ENCODE peak calls at places on chromosomes 13 and 19, in four cellular contexts. Y is K562, L is H1, X is GM12878. Z is an unnamed sample.

GRCh38 chr13:45447050-45447661 is 17.6 kb upstream of the COG3 start:
- DNase-seq in Y (no peak), L (no peak), X (no peak), Z (no peak)

GRCh38 chr13:44155422-44156293 is 218.0 kb upstream of the SERP2 start:
- DNase-seq in Y (peak), L (no peak), X (no peak), Z (peak)

GRCh38 chr13:103156346-103156998 is 90.3 kb upstream of the SLC10A2 start:
- DNase-seq in Y (no peak), L (no peak), X (no peak), Z (no peak)

GRCh38 chr13:32840840-32841713 is 175.1 kb upstream of the KL start:
- DNase-seq in Y (no peak), L (no peak), X (peak), Z (no peak)

GRCh38 chr13:110546389-110546788 is 15.1 kb downstream of the RAB20 start:
- DNase-seq in Y (no peak), L (no peak), X (no peak), Z (no peak)

GRCh38 chr13:48493851-48494250 is 39.0 kb downstream of the RCBTB2 start:
- DNase-seq in Y (no peak), L (no peak), X (no peak), Z (peak)

GRCh38 chr13:31090096-31090495 is 71.6 kb downstream of the HSPH1 start:
- DNase-seq in Y (no peak), L (no peak), X (no peak), Z (no peak)

GRCh38 chr19:3683866-3684816 is 16.1 kb downstream of the PIP5K1C start:
- DNase-seq in Y (peak), L (no peak), X (no peak), Z (peak)

GRCh38 chr13:99484405-99484981 is 16.8 kb upstream of the TM9SF2 start:
- DNase-seq in Y (no peak), L (no peak), X (no peak), Z (peak)

GRCh38 chr13:29801737-29802305 is 48.6 kb downstream of the UBL3 start:
- DNase-seq in Y (no peak), L (no peak), X (no peak), Z (peak)

GRCh38 chr13:61770697-61771096 is 355.0 kb upstream of the PCDH20 start:
- DNase-seq in Y (no peak), L (no peak), X (no peak), Z (no peak)

GRCh38 chr13:79485014-79485441 is 4.1 kb downstream of the NDFIP2 start:
- DNase-seq in Y (no peak), L (no peak), X (no peak), Z (peak)

GRCh38 chr19:30123109-30123508 is 181.1 kb downstream of the URI1 start:
- DNase-seq in Y (no peak), L (no peak), X (no peak), Z (no peak)

GRCh38 chr19:45234089-45234869 is 10.9 kb downstream of the EXOC3L2 start:
- DNase-seq in Y (no peak), L (no peak), X (no peak), Z (no peak)

GRCh38 chr13:44252938-44253337 is 120.7 kb upstream of the SERP2 start:
- DNase-seq in Y (no peak), L (no peak), X (no peak), Z (no peak)

GRCh38 chr13:21076265-21076653 is 14.9 kb upstream of the LATS2 start:
- DNase-seq in Y (no peak), L (no peak), X (no peak), Z (no peak)

GRCh38 chr13:78700121-78700910 is 41.4 kb upstream of the OBI1 start:
- DNase-seq in Y (no peak), L (no peak), X (no peak), Z (peak)

GRCh38 chr13:78680064-78680463 is 21.1 kb upstream of the OBI1 start:
- DNase-seq in Y (no peak), L (no peak), X (no peak), Z (no peak)

GRCh38 chr19:29379257-29379986 is 146.4 kb upstream of the VSTM2B start:
- DNase-seq in Y (no peak), L (no peak), X (no peak), Z (no peak)

GRCh38 chr19:56136362-56136761 is 4.7 kb upstream of the ZNF444 start:
- DNase-seq in Y (no peak), L (peak), X (no peak), Z (no peak)

GRCh38 chr13:40640202-40640601 is 26.2 kb downstream of the FOXO1 start:
- DNase-seq in Y (no peak), L (no peak), X (no peak), Z (no peak)

GRCh38 chr19:11191273-11191755 is 6.0 kb downstream of the KANK2 start:
- DNase-seq in Y (peak), L (no peak), X (no peak), Z (peak)

GRCh38 chr19:40771101-40771539 is 4.2 kb upstream of the MIA start:
- DNase-seq in Y (no peak), L (no peak), X (no peak), Z (no peak)

GRCh38 chr13:49220856-49221614 is 897 bp downstream of the MLNR start:
- DNase-seq in Y (no peak), L (no peak), X (no peak), Z (peak)

GRCh38 chr13:37369618-37370017 is 228.9 kb downstream of the POSTN start:
- DNase-seq in Y (no peak), L (no peak), X (no peak), Z (peak)

GRCh38 chr13:35857769-35858168 is 273.4 kb downstream of the DCLK1 start:
- DNase-seq in Y (no peak), L (peak), X (no peak), Z (peak)

GRCh38 chr19:29934781-29935180 is 7.3 kb upstream of the URI1 start:
- DNase-seq in Y (no peak), L (no peak), X (no peak), Z (no peak)

GRCh38 chr13:43831088-43831487 is 44.3 kb upstream of the ENOX1 start:
- DNase-seq in Y (no peak), L (no peak), X (no peak), Z (peak)

GRCh38 chr19:12484371-12485322 is at the start of gene ZNF709:
- DNase-seq in Y (peak), L (peak), X (peak), Z (peak)

GRCh38 chr13:63636231-63636993 is 2220.8 kb upstream of the PCDH20 start:
- DNase-seq in Y (no peak), L (no peak), X (peak), Z (no peak)

GRCh38 chr19:27392027-27392632 is 1820.8 kb downstream of the UQCRFS1 start:
- DNase-seq in Y (no peak), L (no peak), X (no peak), Z (no peak)

GRCh38 chr13:36862002-36862706 is 43.1 kb downstream of the RFXAP start:
- DNase-seq in Y (no peak), L (no peak), X (no peak), Z (no peak)

GRCh38 chr19:18450934-18451836 is 13.3 kb upstream of the ISYNA1 start:
- DNase-seq in Y (peak), L (no peak), X (no peak), Z (peak)

GRCh38 chr19:49690656-49691242 is at the start of gene CPT1C:
- DNase-seq in Y (no peak), L (peak), X (no peak), Z (peak)

GRCh38 chr19:33456076-33456844 is 65.3 kb downstream of the PEPD start:
- DNase-seq in Y (no peak), L (no peak), X (no peak), Z (no peak)

DNA sequence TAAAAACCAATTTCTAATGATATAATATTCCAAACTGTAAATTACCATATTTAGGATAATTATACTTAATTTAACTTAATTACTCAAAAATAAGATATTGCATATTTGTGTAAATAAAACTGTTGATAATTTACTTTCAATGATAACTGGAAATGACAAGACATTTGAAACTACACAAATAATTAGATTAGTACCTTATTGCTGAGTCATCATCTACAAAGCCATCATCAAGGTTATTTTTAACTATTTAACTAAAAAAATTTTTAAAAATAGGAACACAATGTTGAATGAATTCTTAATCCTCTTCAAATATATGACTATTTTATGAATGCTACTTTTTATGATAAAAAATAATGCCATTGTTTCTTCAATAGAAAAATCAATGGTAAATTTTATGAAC is 364.3 kb downstream of the SLITRK6 start:
- DNase-seq in Y (no peak), L (no peak), X (no peak), Z (no peak)
- TF ChIP-seq CHD1 in Y (no peak), L (no peak), X (no peak), Z (no peak)

DNA sequence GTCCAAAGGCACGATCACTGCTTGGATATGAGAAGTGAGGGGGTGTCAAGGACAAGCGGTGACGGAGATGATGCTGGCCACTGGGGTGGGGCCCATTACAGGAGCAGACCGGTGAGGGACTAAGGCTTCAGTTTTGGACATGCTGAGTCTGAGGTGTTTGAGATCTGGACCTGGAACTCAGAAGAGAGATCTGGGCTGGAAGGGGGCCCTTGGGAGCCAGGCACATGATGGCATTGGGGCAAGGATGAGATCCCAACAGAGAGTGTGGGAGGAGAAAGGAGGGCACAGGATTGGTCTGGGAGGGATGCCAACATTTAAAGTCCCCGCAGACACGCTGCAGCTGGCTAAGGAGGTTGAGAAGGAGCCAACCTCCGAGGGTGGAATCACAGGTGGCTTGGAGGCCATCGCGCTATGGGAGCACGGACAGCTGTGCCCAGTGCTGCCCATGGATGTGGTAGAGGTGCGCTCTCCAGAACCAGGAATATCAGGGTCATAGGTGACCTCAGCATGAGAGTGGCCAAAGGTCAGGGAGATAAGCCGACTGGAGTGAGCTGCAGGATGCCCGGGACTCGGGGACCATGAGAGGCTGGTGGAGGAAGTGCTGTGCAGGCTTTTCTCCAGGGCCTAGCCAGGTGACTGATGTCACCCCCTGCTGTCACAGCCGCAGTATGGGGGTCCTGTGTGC is 21.8 kb downstream of the DHRS12 start:
- DNase-seq in Y (no peak), L (no peak), X (no peak), Z (no peak)
- TF ChIP-seq CHD1 in Y (no peak), L (no peak), X (no peak), Z (no peak)

DNA sequence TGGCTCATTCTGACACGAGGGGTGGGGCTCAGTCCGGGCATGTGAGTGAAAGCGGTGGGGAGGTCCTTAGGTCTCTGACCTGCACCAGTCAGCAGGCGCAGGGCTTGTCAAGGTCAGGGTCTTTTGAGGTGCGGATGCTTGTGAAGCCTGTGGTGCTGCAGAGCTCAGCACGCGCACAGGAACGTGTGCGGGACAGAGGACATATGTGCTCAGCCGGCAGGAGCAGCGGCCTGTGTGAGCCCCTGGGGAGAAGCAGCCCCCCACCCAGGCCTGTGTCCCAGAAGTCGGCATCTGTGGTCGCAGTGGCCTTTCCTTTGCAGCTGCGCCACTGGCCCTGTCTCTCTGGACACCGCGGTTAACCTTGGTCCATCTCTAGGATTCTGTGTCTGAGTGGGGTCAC is 30.9 kb downstream of the ATP4B start:
- DNase-seq in Y (no peak), L (no peak), X (no peak), Z (no peak)
- TF ChIP-seq CHD1 in Y (no peak), L (no peak), X (no peak), Z (no peak)

DNA sequence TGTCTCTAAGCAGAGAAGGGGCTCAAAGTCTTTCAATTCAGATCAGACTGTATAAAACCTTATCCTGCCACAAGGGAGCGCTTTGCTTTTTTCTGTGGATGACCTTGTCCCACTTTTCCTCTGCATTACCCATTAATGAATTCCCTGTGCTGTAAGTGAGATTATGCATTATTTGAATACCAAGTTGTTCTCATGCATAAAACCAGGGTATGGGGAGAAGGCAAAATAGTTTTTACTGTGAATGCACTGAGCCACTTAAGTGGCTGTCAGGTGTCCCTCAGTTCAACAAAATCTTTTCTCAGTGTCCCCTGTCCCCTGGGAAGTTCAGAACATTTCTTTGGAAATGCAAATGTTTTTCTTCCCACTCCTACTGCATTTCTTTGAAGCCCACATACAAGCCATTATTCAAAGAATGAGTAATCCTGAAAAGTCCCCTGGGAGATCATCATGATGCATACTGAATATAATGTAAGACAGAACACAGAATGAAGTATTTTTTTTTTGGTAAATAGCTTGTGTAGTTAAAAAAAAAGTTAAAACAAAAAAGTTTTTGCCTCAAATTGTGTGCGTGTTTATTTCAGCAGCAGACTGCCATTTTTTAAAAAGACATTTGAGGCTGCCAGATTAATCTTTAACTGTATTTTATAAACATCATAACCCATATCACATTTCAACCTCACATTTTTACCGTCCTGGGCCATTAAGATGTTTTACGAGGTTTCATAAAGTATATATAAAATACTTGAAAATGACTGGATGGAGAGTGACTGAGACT is 506.7 kb upstream of the PCDH9 start:
- DNase-seq in Y (no peak), L (peak), X (no peak), Z (peak)
- TF ChIP-seq CHD1 in Y (no peak), L (no peak), X (no peak), Z (no peak)

DNA sequence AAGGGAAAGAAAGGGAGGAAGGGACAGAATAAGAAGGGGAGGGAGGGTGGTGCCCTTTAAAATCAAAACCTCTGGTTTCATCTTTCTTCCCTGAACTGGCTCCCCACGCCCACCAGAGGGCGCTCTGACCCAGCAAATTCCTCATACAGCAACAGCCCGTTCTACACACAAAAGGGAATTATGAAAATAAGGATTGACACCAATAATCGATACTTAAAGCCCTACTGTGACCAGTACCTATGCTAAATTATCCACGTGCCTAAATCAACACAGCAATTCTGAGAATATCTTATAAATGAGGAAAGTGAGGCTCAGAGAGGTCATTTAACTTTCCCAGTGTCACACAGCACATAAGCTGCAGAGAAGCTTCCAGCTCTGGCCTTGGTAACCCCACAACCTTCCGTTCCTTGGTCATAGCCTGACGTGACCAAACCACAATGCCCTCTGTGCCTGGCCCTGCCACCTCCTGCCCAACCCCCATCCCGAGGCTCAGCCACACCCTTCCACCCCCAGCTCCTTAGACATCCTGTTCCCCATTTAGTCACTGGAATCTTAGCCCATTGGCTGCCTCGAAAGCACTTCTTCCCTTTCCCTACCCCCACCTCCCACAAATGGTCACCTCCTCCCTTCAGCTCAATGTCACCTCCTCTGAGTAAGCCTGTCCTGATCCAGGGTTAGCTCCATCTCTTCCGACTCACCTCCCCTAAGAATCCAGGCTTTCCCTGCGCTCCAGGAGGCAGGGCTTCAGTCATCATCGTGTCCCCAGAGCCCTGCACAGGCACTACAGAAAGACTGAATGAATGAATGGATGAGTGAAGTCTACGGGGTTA is 34.2 kb upstream of the PNMA8B start:
- DNase-seq in Y (peak), L (no peak), X (no peak), Z (peak)
- TF ChIP-seq CHD1 in Y (no peak), L (no peak), X (no peak), Z (no peak)

GRCh38 chr13:60147361-60147760 is 16.4 kb downstream of the DIAPH3 start:
- DNase-seq in Y (no peak), L (no peak), X (no peak), Z (no peak)
- TF ChIP-seq CHD1 in Y (no peak), L (no peak), X (no peak), Z (no peak)

DNA sequence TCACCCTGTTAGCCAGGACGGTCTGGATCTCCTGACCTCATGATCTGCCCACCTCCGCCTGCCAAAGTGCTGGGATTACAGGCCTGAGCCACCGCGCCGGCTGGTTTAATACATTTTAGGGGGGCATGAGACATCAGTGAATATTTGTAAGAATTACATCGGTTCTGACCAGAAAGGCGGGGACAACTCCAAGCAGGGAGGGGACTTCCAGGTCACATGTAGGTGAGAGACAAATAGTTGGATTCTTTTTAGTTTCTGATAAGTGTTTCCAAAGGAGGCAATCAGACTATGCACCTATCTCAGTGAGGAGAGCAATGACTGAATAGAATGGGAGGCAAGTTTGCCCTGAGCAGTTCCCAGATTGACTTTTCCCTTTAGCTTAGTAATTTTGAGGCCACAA is 3.7 kb upstream of the ZNF552 start:
- DNase-seq in Y (no peak), L (no peak), X (no peak), Z (no peak)
- TF ChIP-seq CHD1 in Y (no peak), L (no peak), X (no peak), Z (no peak)